ENCODE peak calls at places on chromosomes 1 and 21, in seven cellular contexts. W is endothelial cell, Y is MCF 10A, N is AG04449, Q is AG09319, A is cardiac muscle cell, B is neural crest cell. C is an unnamed sample.

GRCh38 chr1:224203243-224204016 is 20.4 kb downstream of the DEGS1 start:
- DNase-seq in W (no peak), Y (peak; percentile 62), N (no peak), Q (no peak), A (no peak), B (no peak), C (peak; percentile 96)

GRCh38 chr1:5921671-5922070 is 70.6 kb downstream of the NPHP4 start:
- DNase-seq in W (no peak), Y (no peak), N (no peak), Q (no peak), A (no peak), B (no peak), C (no peak)

GRCh38 chr1:167392200-167392696 is 126.1 kb downstream of the CD247 start:
- DNase-seq in W (no peak), Y (no peak), N (no peak), Q (no peak), A (no peak), B (no peak), C (no peak)

GRCh38 chr1:159798893-159799292 is 3.3 kb upstream of the FCRL6 start:
- DNase-seq in W (peak; percentile 60), Y (peak; percentile 95), N (no peak), Q (peak; percentile 61), A (peak; percentile 80), B (peak; percentile 48), C (peak; percentile 70)

GRCh38 chr1:101653482-101653946 is 343.2 kb downstream of the OLFM3 start:
- DNase-seq in W (peak; percentile 22), Y (peak; percentile 56), N (no peak), Q (no peak), A (peak; percentile 58), B (no peak), C (peak; percentile 11)

GRCh38 chr1:229471175-229471574 is 37.0 kb downstream of the NUP133 start:
- DNase-seq in W (no peak), Y (no peak), N (no peak), Q (no peak), A (no peak), B (no peak), C (no peak)

GRCh38 chr1:29682918-29683314 is 446.6 kb downstream of the PTPRU start:
- DNase-seq in W (no peak), Y (no peak), N (no peak), Q (no peak), A (peak; percentile 50), B (no peak), C (no peak)

GRCh38 chr1:228088586-228089498 is 6.3 kb downstream of the ARF1 start:
- DNase-seq in W (no peak), Y (no peak), N (no peak), Q (no peak), A (no peak), B (no peak), C (no peak)

GRCh38 chr1:154324669-154325582 is at the start of gene ATP8B2:
- DNase-seq in W (peak; percentile 86), Y (peak; percentile 85), N (no peak), Q (no peak), A (peak; percentile 91), B (peak; percentile 90), C (no peak)

GRCh38 chr21:45726438-45726837 is 82.9 kb downstream of the PCBP3 start:
- DNase-seq in W (no peak), Y (no peak), N (no peak), Q (no peak), A (no peak), B (no peak), C (no peak)

GRCh38 chr1:24915819-24916602 is 14.1 kb downstream of the RUNX3 start:
- DNase-seq in W (no peak), Y (no peak), N (no peak), Q (no peak), A (no peak), B (no peak), C (no peak)

GRCh38 chr1:9996624-9997582 is at the start of gene RBP7:
- DNase-seq in W (peak; percentile 25), Y (no peak), N (no peak), Q (no peak), A (peak; percentile 22), B (no peak), C (no peak)

GRCh38 chr1:110196917-110197782 is 13.0 kb upstream of the KCNC4 start:
- DNase-seq in W (peak; percentile 61), Y (peak; percentile 54), N (no peak), Q (no peak), A (peak; percentile 60), B (peak; percentile 55), C (no peak)

GRCh38 chr21:45550552-45551210 is 8.4 kb upstream of the SLC19A1 start:
- DNase-seq in W (no peak), Y (no peak), N (no peak), Q (no peak), A (no peak), B (no peak), C (no peak)

GRCh38 chr1:205917466-205918248 is 25.6 kb downstream of the SLC26A9 start:
- DNase-seq in W (no peak), Y (no peak), N (no peak), Q (no peak), A (no peak), B (no peak), C (no peak)

GRCh38 chr1:149978547-149979023 is 31.9 kb downstream of the OTUD7B start:
- DNase-seq in W (no peak), Y (peak; percentile 59), N (no peak), Q (no peak), A (peak; percentile 38), B (no peak), C (no peak)

GRCh38 chr1:164991763-164992162 is 364.8 kb downstream of the LMX1A start:
- DNase-seq in W (no peak), Y (no peak), N (no peak), Q (no peak), A (no peak), B (no peak), C (no peak)

GRCh38 chr1:48776400-48777218 is at the start of gene BEND5:
- DNase-seq in W (peak; percentile 61), Y (no peak), N (no peak), Q (no peak), A (peak; percentile 82), B (peak; percentile 57), C (peak; percentile 33)

GRCh38 chr1:6824665-6825368 is 39.6 kb downstream of the CAMTA1 start:
- DNase-seq in W (no peak), Y (no peak), N (no peak), Q (no peak), A (no peak), B (no peak), C (no peak)

GRCh38 chr1:31036749-31037500 is 28.6 kb downstream of the PUM1 start:
- DNase-seq in W (no peak), Y (no peak), N (no peak), Q (no peak), A (no peak), B (no peak), C (no peak)
- TF ChIP-seq CTCF in W (no peak), Y (no peak), N (no peak), Q (no peak), A (no peak), B (no peak), C (no peak)

GRCh38 chr1:40973912-40974311 is 5.6 kb upstream of the CTPS1 start:
- DNase-seq in W (no peak), Y (no peak), N (no peak), Q (no peak), A (no peak), B (no peak), C (no peak)
- TF ChIP-seq CTCF in W (no peak), Y (no peak), N (no peak), Q (no peak), A (no peak), B (no peak), C (no peak)

GRCh38 chr1:200909757-200910239 is 15.1 kb downstream of the INAVA start:
- DNase-seq in W (no peak), Y (no peak), N (no peak), Q (no peak), A (no peak), B (no peak), C (no peak)

GRCh38 chr1:200916152-200916551 is 21.5 kb downstream of the INAVA start:
- DNase-seq in W (peak; percentile 45), Y (no peak), N (no peak), Q (no peak), A (no peak), B (no peak), C (no peak)

GRCh38 chr1:200911361-200911760 is 16.7 kb downstream of the INAVA start:
- DNase-seq in W (no peak), Y (no peak), N (no peak), Q (no peak), A (no peak), B (no peak), C (no peak)

GRCh38 chr1:200909071-200909470 is 14.4 kb downstream of the INAVA start:
- DNase-seq in W (no peak), Y (no peak), N (no peak), Q (no peak), A (no peak), B (no peak), C (no peak)

DNA sequence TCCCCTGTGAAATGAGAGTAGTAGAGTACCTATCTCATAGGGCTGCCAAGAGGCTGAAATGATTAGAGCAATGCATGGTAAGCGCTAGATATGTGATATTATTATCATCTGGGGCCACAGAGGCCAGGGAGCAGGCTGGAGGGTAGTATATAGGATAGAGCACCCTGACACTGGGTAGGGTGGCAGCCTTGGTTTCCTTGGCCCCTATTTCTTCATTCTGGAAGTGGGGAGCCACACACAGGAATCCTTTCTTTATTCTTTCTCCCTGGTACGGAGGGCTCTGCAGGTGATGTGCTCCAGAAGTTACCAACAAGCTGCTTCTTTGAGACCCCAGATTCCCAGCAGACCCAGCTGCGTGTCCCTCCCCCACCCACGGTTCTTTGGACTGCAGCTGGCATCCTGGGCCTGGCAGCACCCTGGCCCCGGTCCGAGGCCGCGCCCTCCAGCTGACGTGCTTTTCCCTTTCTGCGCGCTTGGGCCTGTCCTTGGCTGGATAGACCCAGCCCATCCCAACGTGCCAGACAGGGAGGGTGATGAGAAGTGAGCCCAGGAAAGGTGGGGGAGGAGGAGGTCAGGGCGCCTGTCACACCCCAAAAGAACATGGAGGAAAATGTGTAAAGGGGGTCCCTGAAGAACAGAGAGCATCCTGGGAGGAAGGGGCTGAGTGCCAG is 18.2 kb downstream of the INAVA start:
- DNase-seq in W (no peak), Y (peak; percentile 91), N (no peak), Q (no peak), A (no peak), B (no peak), C (no peak)
- TF ChIP-seq CTCF in W (no peak), Y (no peak), N (no peak), Q (no peak), A (no peak), B (no peak), C (no peak)

GRCh38 chr21:41319273-41319672 is 2.7 kb downstream of the FAM3B start:
- DNase-seq in W (no peak), Y (no peak), N (no peak), Q (no peak), A (no peak), B (no peak), C (no peak)

GRCh38 chr21:41321908-41322495 is 5.4 kb downstream of the FAM3B start:
- DNase-seq in W (no peak), Y (no peak), N (no peak), Q (no peak), A (no peak), B (no peak), C (no peak)

GRCh38 chr21:41321211-41321907 is 4.8 kb downstream of the FAM3B start:
- DNase-seq in W (no peak), Y (no peak), N (no peak), Q (no peak), A (no peak), B (no peak), C (no peak)

GRCh38 chr21:41325138-41325537 is 8.5 kb downstream of the FAM3B start:
- DNase-seq in W (no peak), Y (no peak), N (no peak), Q (no peak), A (no peak), B (no peak), C (no peak)

GRCh38 chr21:41322496-41323382 is 6.1 kb downstream of the FAM3B start:
- DNase-seq in W (no peak), Y (no peak), N (no peak), Q (no peak), A (no peak), B (no peak), C (no peak)
- TF ChIP-seq CTCF in W (no peak), Y (no peak), N (no peak), Q (no peak), A (no peak), B (no peak), C (no peak)

C was measured in astrocyte of the cerebellum.